ENCODE peak calls at places on chromosomes 13 and 19, in ten cellular contexts. One of them, this sample, is unnamed.

GRCh38 chr19:37981785-37982475 is 74.9 kb downstream of the SIPA1L3 start:
- DNase-seq in spleen: no peak
- DNase-seq in HL-60: no peak
- DNase-seq in upper lobe of left lung: no peak
- DNase-seq in GM23338: no peak
- DNase-seq in breast epithelium: no peak
- DNase-seq in Panc1: no peak
- DNase-seq in stomach: peak; percentile 51
- DNase-seq in H1: no peak
- DNase-seq in sigmoid colon: no peak
- DNase-seq in this sample: no peak

GRCh38 chr13:42211704-42212103 is 60.2 kb upstream of the AKAP11 start:
- DNase-seq in GM23338: no peak
- DNase-seq in H1: no peak
- DNase-seq in HL-60: no peak
- DNase-seq in upper lobe of left lung: no peak
- DNase-seq in Panc1: no peak
- DNase-seq in spleen: no peak
- DNase-seq in sigmoid colon: no peak
- DNase-seq in breast epithelium: no peak
- DNase-seq in stomach: no peak
- DNase-seq in this sample: no peak

GRCh38 chr19:1650627-1651009 is 1.8 kb downstream of the TCF3 start:
- DNase-seq in breast epithelium: no peak
- DNase-seq in H1: no peak
- DNase-seq in GM23338: peak; percentile 72
- DNase-seq in spleen: peak; percentile 73
- DNase-seq in Panc1: no peak
- DNase-seq in sigmoid colon: no peak
- DNase-seq in upper lobe of left lung: no peak
- DNase-seq in stomach: no peak
- DNase-seq in HL-60: no peak
- DNase-seq in this sample: peak; percentile 8

GRCh38 chr13:28918030-28918429 is 97.9 kb downstream of the MTUS2 start:
- DNase-seq in stomach: no peak
- DNase-seq in H1: no peak
- DNase-seq in sigmoid colon: no peak
- DNase-seq in HL-60: no peak
- DNase-seq in GM23338: no peak
- DNase-seq in breast epithelium: no peak
- DNase-seq in spleen: no peak
- DNase-seq in upper lobe of left lung: no peak
- DNase-seq in Panc1: no peak
- DNase-seq in this sample: no peak

GRCh38 chr13:99985243-99985874 is 3.8 kb downstream of the ZIC2 start:
- DNase-seq in GM23338: peak; percentile 81
- DNase-seq in spleen: no peak
- DNase-seq in sigmoid colon: no peak
- DNase-seq in breast epithelium: no peak
- DNase-seq in Panc1: no peak
- DNase-seq in upper lobe of left lung: no peak
- DNase-seq in H1: no peak
- DNase-seq in HL-60: no peak
- DNase-seq in stomach: no peak
- DNase-seq in this sample: no peak

GRCh38 chr13:53885997-53886396 is 857.4 kb downstream of the OLFM4 start:
- DNase-seq in Panc1: no peak
- DNase-seq in stomach: no peak
- DNase-seq in spleen: no peak
- DNase-seq in upper lobe of left lung: no peak
- DNase-seq in H1: no peak
- DNase-seq in HL-60: no peak
- DNase-seq in GM23338: no peak
- DNase-seq in sigmoid colon: no peak
- DNase-seq in breast epithelium: no peak
- DNase-seq in this sample: no peak

GRCh38 chr13:95492044-95492801 is 60.3 kb upstream of the CLDN10 start:
- DNase-seq in HL-60: no peak
- DNase-seq in H1: no peak
- DNase-seq in Panc1: no peak
- DNase-seq in sigmoid colon: no peak
- DNase-seq in stomach: peak; percentile 38
- DNase-seq in spleen: no peak
- DNase-seq in GM23338: peak; percentile 56
- DNase-seq in upper lobe of left lung: no peak
- DNase-seq in breast epithelium: no peak
- DNase-seq in this sample: no peak

GRCh38 chr13:38542601-38543000 is 144.3 kb upstream of the FREM2 start:
- DNase-seq in sigmoid colon: no peak
- DNase-seq in GM23338: no peak
- DNase-seq in H1: no peak
- DNase-seq in Panc1: no peak
- DNase-seq in breast epithelium: no peak
- DNase-seq in spleen: no peak
- DNase-seq in HL-60: no peak
- DNase-seq in upper lobe of left lung: no peak
- DNase-seq in stomach: no peak
- DNase-seq in this sample: no peak

GRCh38 chr13:84946144-84946543 is 853.1 kb downstream of the SLITRK6 start:
- DNase-seq in spleen: no peak
- DNase-seq in H1: no peak
- DNase-seq in Panc1: no peak
- DNase-seq in HL-60: no peak
- DNase-seq in breast epithelium: no peak
- DNase-seq in upper lobe of left lung: no peak
- DNase-seq in sigmoid colon: no peak
- DNase-seq in stomach: no peak
- DNase-seq in GM23338: no peak
- DNase-seq in this sample: no peak

GRCh38 chr13:75485286-75486062 is 3.5 kb upstream of the TBC1D4 start:
- DNase-seq in breast epithelium: peak; percentile 56
- DNase-seq in upper lobe of left lung: no peak
- DNase-seq in spleen: no peak
- DNase-seq in sigmoid colon: no peak
- DNase-seq in stomach: no peak
- DNase-seq in HL-60: no peak
- DNase-seq in Panc1: no peak
- DNase-seq in GM23338: peak; percentile 51
- DNase-seq in H1: no peak
- DNase-seq in this sample: no peak

GRCh38 chr13:80296638-80297037 is 44.3 kb downstream of the SPRY2 start:
- DNase-seq in HL-60: peak; percentile 57
- DNase-seq in H1: no peak
- DNase-seq in Panc1: no peak
- DNase-seq in spleen: no peak
- DNase-seq in sigmoid colon: no peak
- DNase-seq in GM23338: peak; percentile 54
- DNase-seq in stomach: no peak
- DNase-seq in upper lobe of left lung: no peak
- DNase-seq in breast epithelium: no peak
- DNase-seq in this sample: no peak

GRCh38 chr13:94419304-94419943 is 60.1 kb downstream of the DCT start:
- DNase-seq in Panc1: peak; percentile 58
- DNase-seq in stomach: no peak
- DNase-seq in sigmoid colon: no peak
- DNase-seq in HL-60: no peak
- DNase-seq in breast epithelium: no peak
- DNase-seq in upper lobe of left lung: no peak
- DNase-seq in spleen: no peak
- DNase-seq in GM23338: no peak
- DNase-seq in H1: no peak
- DNase-seq in this sample: peak; percentile 6

GRCh38 chr13:24679686-24680085 is 522 bp upstream of the ATP12A start:
- DNase-seq in spleen: no peak
- DNase-seq in Panc1: no peak
- DNase-seq in HL-60: no peak
- DNase-seq in breast epithelium: no peak
- DNase-seq in H1: no peak
- DNase-seq in upper lobe of left lung: no peak
- DNase-seq in sigmoid colon: no peak
- DNase-seq in GM23338: no peak
- DNase-seq in stomach: no peak
- DNase-seq in this sample: no peak

GRCh38 chr13:105925496-105925895 is 610.0 kb downstream of the EFNB2 start:
- DNase-seq in HL-60: no peak
- DNase-seq in breast epithelium: no peak
- DNase-seq in sigmoid colon: no peak
- DNase-seq in stomach: no peak
- DNase-seq in H1: no peak
- DNase-seq in GM23338: no peak
- DNase-seq in Panc1: no peak
- DNase-seq in upper lobe of left lung: no peak
- DNase-seq in spleen: no peak
- DNase-seq in this sample: no peak

GRCh38 chr13:111270126-111270525 is 50.3 kb upstream of the TEX29 start:
- DNase-seq in H1: no peak
- DNase-seq in HL-60: no peak
- DNase-seq in upper lobe of left lung: no peak
- DNase-seq in GM23338: no peak
- DNase-seq in breast epithelium: no peak
- DNase-seq in spleen: no peak
- DNase-seq in Panc1: no peak
- DNase-seq in stomach: no peak
- DNase-seq in sigmoid colon: no peak
- DNase-seq in this sample: no peak

GRCh38 chr13:38496956-38497355 is 147.3 kb downstream of the UFM1 start:
- DNase-seq in HL-60: no peak
- DNase-seq in upper lobe of left lung: no peak
- DNase-seq in Panc1: no peak
- DNase-seq in GM23338: no peak
- DNase-seq in sigmoid colon: no peak
- DNase-seq in breast epithelium: no peak
- DNase-seq in stomach: no peak
- DNase-seq in spleen: no peak
- DNase-seq in H1: no peak
- DNase-seq in this sample: no peak

GRCh38 chr13:31887311-31887710 is 144.3 kb upstream of the FRY start:
- DNase-seq in H1: no peak
- DNase-seq in stomach: no peak
- DNase-seq in spleen: no peak
- DNase-seq in sigmoid colon: no peak
- DNase-seq in Panc1: no peak
- DNase-seq in HL-60: no peak
- DNase-seq in breast epithelium: no peak
- DNase-seq in GM23338: no peak
- DNase-seq in upper lobe of left lung: no peak
- DNase-seq in this sample: no peak

GRCh38 chr13:81017525-81018152 is 676.7 kb upstream of the SPRY2 start:
- DNase-seq in GM23338: peak; percentile 81
- DNase-seq in sigmoid colon: no peak
- DNase-seq in stomach: no peak
- DNase-seq in upper lobe of left lung: no peak
- DNase-seq in breast epithelium: no peak
- DNase-seq in H1: no peak
- DNase-seq in Panc1: no peak
- DNase-seq in spleen: no peak
- DNase-seq in HL-60: no peak
- DNase-seq in this sample: peak; percentile 57

GRCh38 chr19:53879145-53880037 is 2.6 kb upstream of the PRKCG start:
- DNase-seq in stomach: peak; percentile 90
- DNase-seq in H1: peak; percentile 100
- DNase-seq in upper lobe of left lung: peak; percentile 92
- DNase-seq in HL-60: peak; percentile 70
- DNase-seq in Panc1: no peak
- DNase-seq in spleen: peak; percentile 96
- DNase-seq in GM23338: peak; percentile 98
- DNase-seq in sigmoid colon: peak; percentile 96
- DNase-seq in breast epithelium: peak; percentile 83
- DNase-seq in this sample: peak; percentile 91
- TF ChIP-seq POLR2AphosphoS5 in stomach: peak; percentile 71
- TF ChIP-seq POLR2AphosphoS5 in H1: peak; percentile 22
- TF ChIP-seq POLR2AphosphoS5 in upper lobe of left lung: no peak
- TF ChIP-seq POLR2AphosphoS5 in HL-60: no peak
- TF ChIP-seq POLR2AphosphoS5 in Panc1: no peak
- TF ChIP-seq POLR2AphosphoS5 in spleen: peak; percentile 85
- TF ChIP-seq POLR2AphosphoS5 in GM23338: peak; percentile 52
- TF ChIP-seq POLR2AphosphoS5 in sigmoid colon: peak; percentile 79
- TF ChIP-seq POLR2AphosphoS5 in breast epithelium: no peak
- TF ChIP-seq POLR2AphosphoS5 in this sample: peak; percentile 32

DNA sequence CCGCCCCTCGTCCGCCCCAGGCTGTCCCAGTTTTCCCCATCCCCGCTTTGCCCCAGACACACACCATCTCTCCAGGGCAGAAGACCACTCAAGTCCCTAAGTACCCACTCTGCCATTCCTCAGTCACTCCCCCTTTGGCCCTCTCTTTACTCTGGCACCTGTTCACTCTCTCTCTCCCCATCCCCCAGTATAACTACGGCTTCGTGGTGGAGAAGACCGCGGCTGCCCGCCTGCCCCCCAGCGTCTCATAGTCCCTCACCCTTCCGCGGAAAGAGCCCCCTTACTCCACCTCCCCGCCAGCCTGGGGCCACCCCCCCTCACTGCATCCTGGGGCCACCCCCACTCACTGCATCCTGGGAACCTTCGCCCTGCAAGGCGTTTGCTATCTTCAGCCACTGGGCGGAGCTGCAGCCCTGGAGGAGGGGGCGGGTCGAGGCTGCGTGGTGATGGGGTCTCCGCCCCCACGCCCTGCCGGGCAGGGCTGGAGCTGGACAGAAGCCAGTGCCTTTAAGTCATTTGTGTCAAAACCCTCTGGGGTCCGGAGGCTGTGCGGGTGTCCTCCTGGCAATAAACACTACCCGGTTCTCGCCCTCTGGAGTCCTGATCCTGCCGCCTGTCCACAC is 5.0 kb downstream of the MVB12A start:
- DNase-seq in Panc1: no peak
- DNase-seq in H1: peak; percentile 91
- DNase-seq in breast epithelium: no peak
- DNase-seq in upper lobe of left lung: no peak
- DNase-seq in stomach: no peak
- DNase-seq in GM23338: peak; percentile 94
- DNase-seq in sigmoid colon: no peak
- DNase-seq in HL-60: peak; percentile 28
- DNase-seq in spleen: peak; percentile 76
- DNase-seq in this sample: peak; percentile 48
- TF ChIP-seq CTCF in Panc1: no peak
- TF ChIP-seq CTCF in H1: peak; percentile 81
- TF ChIP-seq CTCF in breast epithelium: no peak
- TF ChIP-seq CTCF in upper lobe of left lung: no peak
- TF ChIP-seq CTCF in stomach: no peak
- TF ChIP-seq CTCF in GM23338: peak; percentile 73
- TF ChIP-seq CTCF in sigmoid colon: peak; percentile 40
- TF ChIP-seq CTCF in HL-60: no peak
- TF ChIP-seq CTCF in spleen: no peak
- TF ChIP-seq CTCF in this sample: peak; percentile 42

GRCh38 chr19:34300380-34300779 is 46.0 kb downstream of the GARRE1 start:
- DNase-seq in H1: no peak
- DNase-seq in upper lobe of left lung: no peak
- DNase-seq in HL-60: no peak
- DNase-seq in breast epithelium: no peak
- DNase-seq in GM23338: no peak
- DNase-seq in sigmoid colon: no peak
- DNase-seq in spleen: no peak
- DNase-seq in stomach: no peak
- DNase-seq in Panc1: no peak
- DNase-seq in this sample: no peak
- TF ChIP-seq POLR2AphosphoS5 in H1: no peak
- TF ChIP-seq POLR2AphosphoS5 in upper lobe of left lung: no peak
- TF ChIP-seq POLR2AphosphoS5 in HL-60: no peak
- TF ChIP-seq POLR2AphosphoS5 in breast epithelium: no peak
- TF ChIP-seq POLR2AphosphoS5 in GM23338: no peak
- TF ChIP-seq POLR2AphosphoS5 in sigmoid colon: no peak
- TF ChIP-seq POLR2AphosphoS5 in spleen: peak; percentile 54
- TF ChIP-seq POLR2AphosphoS5 in stomach: no peak
- TF ChIP-seq POLR2AphosphoS5 in Panc1: no peak
- TF ChIP-seq POLR2AphosphoS5 in this sample: no peak

GRCh38 chr13:91946498-91947070 is 548.2 kb downstream of the GPC5 start:
- DNase-seq in HL-60: no peak
- DNase-seq in H1: no peak
- DNase-seq in upper lobe of left lung: no peak
- DNase-seq in breast epithelium: no peak
- DNase-seq in stomach: no peak
- DNase-seq in GM23338: peak; percentile 78
- DNase-seq in Panc1: peak; percentile 5
- DNase-seq in sigmoid colon: no peak
- DNase-seq in spleen: no peak
- DNase-seq in this sample: peak; percentile 1
- TF ChIP-seq CTCF in HL-60: peak; percentile 35
- TF ChIP-seq CTCF in H1: peak; percentile 70
- TF ChIP-seq CTCF in upper lobe of left lung: no peak
- TF ChIP-seq CTCF in breast epithelium: no peak
- TF ChIP-seq CTCF in stomach: no peak
- TF ChIP-seq CTCF in GM23338: peak; percentile 79
- TF ChIP-seq CTCF in Panc1: peak; percentile 55
- TF ChIP-seq CTCF in sigmoid colon: peak; percentile 24
- TF ChIP-seq CTCF in spleen: no peak
- TF ChIP-seq CTCF in this sample: peak; percentile 11

This sample was measured in endothelial cell of umbilical vein.